ENCODE peak calls at places on chromosomes 13 and 19, in nine cellular contexts. A is upper lobe of right lung; X is caudate nucleus; V is tibial artery; L is SK-N-MC; S is CD4-positive, alpha-beta T cell; W is heart right ventricle; Q is AG04450; U is upper lobe of left lung. K is an unnamed sample.

GRCh38 chr19:40390084-40390742 is at the start of gene HIPK4:
- DNase-seq in S (no peak), L (no peak), Q (no peak), V (no peak), U (no peak), W (no peak), A (no peak), X (no peak), K (no peak)

GRCh38 chr19:55474269-55475265 is 1.9 kb upstream of the ZNF628 start:
- DNase-seq in X (no peak), A (no peak), Q (no peak), V (no peak), S (no peak), W (no peak), L (no peak), U (no peak), K (no peak)

GRCh38 chr13:107457686-107458085 is 757.6 kb downstream of the LIG4 start:
- DNase-seq in L (no peak), U (no peak), S (no peak), W (no peak), X (no peak), A (no peak), V (no peak), Q (no peak), K (no peak)

GRCh38 chr13:40433577-40433976 is 232.9 kb downstream of the FOXO1 start:
- DNase-seq in Q (no peak), L (no peak), S (peak), U (no peak), X (no peak), V (no peak), A (no peak), W (no peak), K (no peak)

GRCh38 chr19:49097453-49098288 is 12.4 kb downstream of the SNRNP70 start:
- DNase-seq in L (no peak), U (no peak), A (no peak), S (peak), X (peak), V (peak), Q (peak), W (peak), K (peak)

GRCh38 chr19:10189631-10190425 is 4.9 kb downstream of the DNMT1 start:
- DNase-seq in L (no peak), S (no peak), A (no peak), X (no peak), W (no peak), U (no peak), Q (no peak), V (no peak), K (no peak)

GRCh38 chr13:79405501-79405830 is 589 bp downstream of the RBM26 start:
- DNase-seq in V (no peak), X (no peak), A (no peak), U (no peak), W (no peak), L (no peak), Q (no peak), S (no peak), K (no peak)

GRCh38 chr19:6126335-6126974 is 9.0 kb upstream of the ACSBG2 start:
- DNase-seq in X (no peak), L (peak), U (no peak), Q (peak), V (no peak), S (no peak), A (no peak), W (no peak), K (no peak)

GRCh38 chr13:46995874-46996273 is 99.0 kb upstream of the HTR2A start:
- DNase-seq in S (no peak), Q (no peak), X (no peak), U (no peak), A (no peak), L (no peak), W (no peak), V (no peak), K (no peak)

GRCh38 chr19:8366121-8366581 is 2.2 kb downstream of the ANGPTL4 start:
- DNase-seq in L (no peak), S (no peak), A (no peak), X (no peak), V (no peak), U (no peak), Q (no peak), W (no peak), K (no peak)

GRCh38 chr13:76470991-76471390 is 415.2 kb downstream of the KCTD12 start:
- DNase-seq in L (no peak), W (no peak), X (no peak), Q (no peak), U (no peak), S (no peak), V (no peak), A (no peak), K (no peak)

GRCh38 chr19:49997709-49998108 is 27.5 kb downstream of the VRK3 start:
- DNase-seq in A (no peak), X (no peak), V (no peak), S (no peak), L (no peak), W (no peak), U (no peak), Q (no peak), K (no peak)

GRCh38 chr19:35349614-35350521 is 2.2 kb downstream of the FFAR1 start:
- DNase-seq in X (no peak), U (no peak), W (no peak), Q (no peak), A (peak), V (no peak), S (peak), L (no peak), K (no peak)

GRCh38 chr13:97719759-97720158 is 233.7 kb upstream of the IPO5 start:
- DNase-seq in L (no peak), A (no peak), X (no peak), Q (no peak), W (no peak), V (no peak), S (no peak), U (no peak), K (no peak)

GRCh38 chr13:23963184-23963931 is 66.1 kb upstream of the C1QTNF9B start:
- DNase-seq in A (no peak), W (no peak), V (no peak), U (no peak), Q (no peak), X (no peak), L (no peak), S (no peak), K (no peak)

GRCh38 chr19:11887247-11887617 is 350 bp upstream of the ZNF69 start:
- DNase-seq in W (no peak), U (no peak), L (no peak), V (no peak), X (no peak), Q (no peak), S (no peak), A (no peak), K (no peak)

GRCh38 chr19:33849551-33850147 is 53.0 kb downstream of the KCTD15 start:
- DNase-seq in L (no peak), A (no peak), S (no peak), X (no peak), U (no peak), Q (no peak), W (no peak), V (no peak), K (no peak)

GRCh38 chr13:111046590-111047141 is 68.4 kb upstream of the ARHGEF7 start:
- DNase-seq in L (no peak), A (peak), U (no peak), W (no peak), Q (peak), V (no peak), X (no peak), S (no peak), K (no peak)

GRCh38 chr19:15264061-15264932 is 32.0 kb upstream of the EPHX3 start:
- DNase-seq in X (peak), W (peak), Q (peak), U (no peak), S (peak), A (peak), L (no peak), V (peak), K (peak)

GRCh38 chr13:41085961-41086360 is 24.7 kb downstream of the WBP4 start:
- DNase-seq in L (no peak), W (no peak), X (no peak), S (no peak), A (no peak), Q (no peak), U (no peak), V (no peak), K (no peak)

GRCh38 chr13:111614009-111614408 is 293.6 kb downstream of the TEX29 start:
- DNase-seq in L (no peak), V (no peak), W (no peak), S (no peak), A (no peak), U (no peak), Q (no peak), X (no peak), K (no peak)

GRCh38 chr13:27556109-27556508 is 64.2 kb downstream of the LNX2 start:
- DNase-seq in U (no peak), S (no peak), V (peak), A (no peak), L (no peak), X (no peak), Q (no peak), W (no peak), K (peak)

GRCh38 chr13:41213919-41214318 is 19.6 kb upstream of the KBTBD7 start:
- DNase-seq in X (no peak), W (no peak), Q (no peak), A (no peak), L (no peak), U (no peak), V (no peak), S (no peak), K (no peak)

GRCh38 chr19:19459707-19460251 is 54.3 kb downstream of the GATAD2A start:
- DNase-seq in W (no peak), X (no peak), Q (no peak), S (peak), V (peak), L (no peak), U (no peak), A (no peak), K (no peak)

GRCh38 chr19:56838930-56839664 is 1.4 kb downstream of the PEG3 start:
- DNase-seq in Q (no peak), A (peak), W (peak), V (peak), X (peak), U (peak), L (peak), S (no peak), K (peak)

GRCh38 chr19:35693835-35694599 is 10.3 kb upstream of the ZBTB32 start:
- DNase-seq in W (peak), L (peak), U (no peak), A (peak), V (peak), X (peak), S (peak), Q (peak), K (peak)

DNA sequence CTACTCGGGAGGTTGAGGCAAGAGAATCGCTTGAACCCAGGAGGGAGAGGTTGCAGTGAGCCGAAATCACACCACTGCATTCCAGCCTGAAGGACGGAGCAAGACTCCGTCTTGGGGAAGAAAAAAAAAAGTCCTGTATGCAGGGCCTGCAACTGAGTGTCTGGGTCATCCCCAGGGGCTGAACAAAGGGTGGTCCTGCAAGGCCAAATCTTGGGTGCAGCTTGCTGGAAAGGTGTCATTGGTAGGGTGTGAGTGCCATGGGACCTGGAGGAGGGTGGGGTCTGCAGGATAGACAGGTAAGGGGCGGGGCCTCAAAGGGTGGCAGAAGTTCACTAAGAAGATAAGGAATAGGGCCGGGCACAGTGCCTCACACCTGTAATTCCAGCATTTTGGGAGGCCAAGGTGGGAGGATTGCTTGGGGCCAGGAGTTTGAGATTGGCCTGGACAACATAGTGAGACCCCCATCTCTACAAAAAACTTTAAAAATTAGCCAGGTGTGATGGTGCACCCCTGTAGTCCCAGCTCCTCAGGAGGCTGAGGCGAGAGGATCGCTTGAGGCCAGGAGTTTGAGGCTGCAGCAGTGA is 31.5 kb downstream of the ZSWIM4 start:
- DNase-seq in W (no peak), L (no peak), X (no peak), S (no peak), U (no peak), Q (no peak), V (no peak), A (no peak), K (no peak)
- H3K27ac ChIP-seq in W (no peak), L (no peak), X (no peak), S (no peak), U (no peak), Q (no peak), V (no peak), A (no peak), K (no peak)

DNA sequence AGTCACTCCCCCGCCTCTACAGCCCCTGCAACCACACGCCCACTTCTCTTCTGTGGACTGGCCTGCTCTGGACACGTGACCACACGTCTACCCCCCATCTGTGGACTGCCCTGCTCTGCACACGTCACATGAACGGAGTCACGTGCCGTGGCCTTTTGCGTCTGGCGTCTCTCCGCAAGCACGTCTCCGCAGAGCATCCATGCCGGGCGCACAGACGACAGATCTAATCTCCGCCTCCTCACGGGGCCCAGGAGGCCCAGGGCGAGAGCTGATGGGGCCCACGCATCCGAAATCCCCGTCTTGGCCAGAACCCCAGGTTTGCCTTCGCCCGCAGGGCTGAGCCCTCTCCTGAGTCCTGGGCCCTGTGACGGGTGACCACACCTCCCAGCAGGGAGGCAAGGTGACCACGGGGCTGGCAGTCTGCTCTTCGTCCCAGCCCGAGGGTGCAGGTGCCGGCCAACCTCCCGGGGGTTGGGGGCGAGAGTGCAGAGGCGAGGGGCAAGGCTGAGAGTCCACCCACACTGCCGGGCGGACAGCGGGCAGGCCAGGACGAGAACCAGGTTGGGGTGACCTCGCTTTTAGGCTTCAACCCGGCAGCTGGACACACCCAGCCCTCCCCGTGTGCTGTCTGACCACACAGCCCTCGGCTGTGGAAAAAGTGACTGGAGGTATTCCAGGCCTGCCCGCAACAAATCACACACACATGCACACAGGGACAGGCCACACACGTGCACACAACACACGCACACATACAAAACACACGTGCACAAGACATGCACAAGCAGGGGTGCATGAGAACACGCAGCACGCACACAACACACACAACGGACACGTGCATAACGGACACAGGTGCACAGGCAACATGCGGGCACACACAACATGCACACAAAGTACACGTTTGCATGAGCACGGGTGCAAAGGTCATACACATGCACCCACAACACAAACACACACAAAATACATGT is 3.9 kb downstream of the SBNO2 start:
- DNase-seq in Q (peak), S (no peak), X (no peak), V (no peak), W (no peak), L (no peak), A (peak), U (peak), K (no peak)
- H3K27ac ChIP-seq in Q (peak), S (no peak), X (no peak), V (no peak), W (no peak), L (peak), A (no peak), U (peak), K (no peak)

GRCh38 chr13:45398862-45399261 is 19.3 kb downstream of the SLC25A30 start:
- DNase-seq in S (no peak), U (no peak), V (no peak), Q (no peak), W (no peak), L (no peak), A (no peak), X (no peak), K (no peak)

GRCh38 chr13:45406421-45406820 is 11.8 kb downstream of the SLC25A30 start:
- DNase-seq in U (no peak), W (no peak), A (no peak), S (no peak), X (no peak), Q (no peak), V (no peak), L (no peak), K (no peak)

GRCh38 chr13:45403081-45403480 is 15.1 kb downstream of the SLC25A30 start:
- DNase-seq in Q (no peak), W (no peak), S (no peak), U (no peak), V (no peak), X (no peak), L (no peak), A (no peak), K (no peak)

GRCh38 chr13:45401306-45401705 is 16.9 kb downstream of the SLC25A30 start:
- DNase-seq in W (no peak), X (no peak), A (no peak), Q (no peak), S (no peak), U (no peak), V (no peak), L (no peak), K (no peak)

DNA sequence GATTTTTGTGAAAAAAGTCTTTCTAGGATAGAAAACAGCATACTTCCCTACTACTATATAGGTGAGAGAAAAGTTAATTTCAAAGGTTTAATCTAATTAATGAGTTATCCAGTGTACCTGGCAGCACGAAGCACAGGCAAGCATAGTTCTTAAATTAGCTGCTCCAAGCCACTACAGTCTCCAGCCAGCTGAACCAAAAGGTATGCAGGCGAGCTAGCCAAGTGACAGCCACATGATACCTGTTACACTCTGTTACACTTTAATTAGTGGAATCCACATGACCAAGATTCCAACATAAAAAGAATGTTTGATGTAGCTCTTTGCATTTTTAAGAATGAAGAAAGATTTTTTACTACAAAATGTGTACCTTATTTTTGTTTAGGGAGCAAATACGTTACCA is 15.5 kb downstream of the SLC25A30 start:
- DNase-seq in W (no peak), A (no peak), X (no peak), V (no peak), Q (no peak), U (no peak), S (no peak), L (no peak), K (no peak)
- H3K27ac ChIP-seq in W (peak), A (no peak), X (no peak), V (no peak), Q (no peak), U (no peak), S (no peak), L (no peak), K (no peak)

DNA sequence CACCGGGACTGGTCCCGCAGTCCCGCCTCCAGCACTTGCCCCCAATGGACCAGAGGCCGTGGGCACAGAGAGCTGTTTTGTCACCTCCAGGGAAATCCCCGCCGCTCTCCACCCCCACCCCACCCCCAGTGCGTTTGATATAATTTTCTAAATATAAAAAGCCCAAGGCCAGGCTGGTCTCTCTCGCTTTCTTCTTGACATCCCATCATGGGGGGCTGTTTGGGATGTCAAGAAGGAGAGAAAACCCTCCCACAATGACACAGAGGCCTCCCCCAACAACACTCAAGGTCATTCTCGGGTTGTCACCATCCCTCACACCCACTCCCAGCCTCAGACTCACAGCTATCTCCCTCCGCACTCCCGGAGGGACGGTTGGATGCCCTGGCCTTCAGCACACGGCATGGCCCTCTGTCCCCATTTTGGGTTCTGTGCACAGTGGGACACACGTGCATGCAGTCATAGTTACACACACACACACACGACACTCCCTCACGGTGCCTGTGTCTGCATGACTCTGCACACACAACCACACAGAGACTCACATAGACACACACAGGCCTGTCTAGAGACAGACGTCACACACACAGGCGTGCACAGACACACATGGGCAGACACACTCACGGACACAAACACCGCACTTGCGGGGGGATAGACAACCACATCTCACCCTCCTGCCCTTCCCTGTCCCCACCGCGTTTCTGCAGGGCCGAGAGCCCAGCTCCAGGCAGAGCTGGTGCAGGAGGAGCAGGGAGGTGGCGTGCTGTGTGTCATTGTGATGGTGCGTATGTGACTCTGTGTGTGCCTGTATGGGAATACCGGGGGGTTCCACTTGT is 4.8 kb upstream of the NFIC start:
- DNase-seq in A (no peak), X (no peak), S (no peak), L (no peak), W (no peak), V (no peak), U (no peak), Q (no peak), K (no peak)
- H3K27ac ChIP-seq in A (peak), X (peak), S (peak), L (peak), W (peak), V (peak), U (peak), Q (peak), K (peak)

DNA sequence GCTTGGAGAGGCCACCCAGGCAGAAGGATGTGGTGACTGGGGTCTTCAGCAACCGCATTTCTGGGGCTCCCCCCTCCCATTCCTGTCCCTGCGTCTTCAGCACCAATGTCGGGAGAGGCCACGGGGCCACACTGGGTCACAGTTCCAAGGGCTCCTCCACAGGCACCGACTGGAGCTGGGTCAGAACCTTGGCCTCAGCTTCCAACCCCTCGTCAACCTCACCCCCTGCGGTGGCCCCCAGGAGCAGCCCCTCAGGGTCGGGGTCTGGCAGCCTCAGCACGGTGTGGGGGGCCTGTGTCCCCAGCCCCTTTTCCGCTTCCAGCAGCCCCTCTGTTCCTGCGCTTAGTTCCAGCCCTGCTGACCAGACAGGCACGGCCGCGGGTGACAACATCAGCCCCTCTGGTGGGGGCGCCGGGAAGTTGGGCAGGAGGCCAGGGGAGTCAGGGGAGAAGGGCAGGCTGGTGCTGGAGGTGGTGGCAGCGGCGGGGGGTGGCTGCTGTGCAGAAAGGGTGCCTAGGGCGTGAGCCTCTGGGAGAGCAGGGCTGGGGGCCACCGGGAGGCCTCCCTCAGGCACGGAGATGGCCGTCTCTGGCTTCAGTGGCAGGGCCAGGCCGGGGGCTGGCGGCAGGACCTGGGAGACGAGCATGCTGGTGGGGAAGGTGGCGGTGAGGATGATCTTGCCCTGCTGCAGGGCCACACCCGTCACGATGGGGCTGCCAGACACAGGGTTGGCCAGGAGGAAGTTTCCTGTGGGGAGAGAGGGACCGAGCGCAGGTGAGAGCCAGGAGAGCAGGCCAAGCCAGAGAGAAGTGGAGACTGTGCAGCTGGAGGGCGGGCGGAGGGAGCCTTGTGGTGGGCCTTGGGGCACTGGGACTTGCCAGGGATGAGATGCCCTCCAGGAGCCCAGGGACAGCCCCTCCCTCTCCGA is 3.4 kb downstream of the SIX5 start:
- DNase-seq in V (no peak), A (no peak), S (no peak), Q (no peak), U (peak), X (no peak), L (no peak), W (peak), K (no peak)
- H3K27ac ChIP-seq in V (peak), A (no peak), S (no peak), Q (no peak), U (peak), X (no peak), L (no peak), W (peak), K (no peak)